ENCODE peak calls at places on chromosomes 7 and 10, in four cellular contexts. I is GM23248, X is astrocyte, L is PC-9. Y is an unnamed sample. For H4K20me1, the result is how much of the 10 kb centered on the place peaks cover.

GRCh38 chr7:27143022-27143949 is at the start of gene HOXA5:
- DNase-seq in I (no peak), X (peak), L (no peak), Y (peak)

GRCh38 chr7:46932656-46933424 is 649.1 kb downstream of the TNS3 start:
- DNase-seq in I (peak), X (peak), L (peak), Y (no peak)

GRCh38 chr7:42456756-42457276 is 219.8 kb upstream of the GLI3 start:
- DNase-seq in I (peak), X (no peak), L (no peak), Y (no peak)

GRCh38 chr10:122225324-122225723 is 45.8 kb upstream of the BTBD16 start:
- DNase-seq in I (no peak), X (no peak), L (no peak), Y (no peak)

GRCh38 chr7:68792351-68792750 is 805.9 kb upstream of the AUTS2 start:
- DNase-seq in I (no peak), X (no peak), L (no peak), Y (no peak)

GRCh38 chr10:124603376-124604213 is 140.6 kb downstream of the FAM53B start:
- DNase-seq in I (no peak), X (no peak), L (no peak), Y (no peak)

GRCh38 chr7:95391761-95392160 is 4.4 kb downstream of the PON3 start:
- DNase-seq in I (no peak), X (no peak), L (no peak), Y (no peak)

GRCh38 chr10:9254353-9254752 is 1199.9 kb downstream of the GATA3 start:
- DNase-seq in I (peak), X (peak), L (no peak), Y (no peak)

GRCh38 chr10:131269776-131270460 is 41.6 kb downstream of the TCERG1L start:
- DNase-seq in I (no peak), X (no peak), L (no peak), Y (no peak)

GRCh38 chr7:132433286-132433685 is 143.0 kb downstream of the PLXNA4 start:
- DNase-seq in I (no peak), X (no peak), L (no peak), Y (no peak)

GRCh38 chr10:101644002-101644401 is 51.0 kb downstream of the FBXW4 start:
- DNase-seq in I (no peak), X (no peak), L (no peak), Y (peak)

GRCh38 chr7:159083001-159083697 is 61.5 kb downstream of the VIPR2 start:
- DNase-seq in I (no peak), X (no peak), L (no peak), Y (no peak)

GRCh38 chr10:46225597-46225996 is 61.2 kb upstream of the ANTXRL start:
- DNase-seq in I (no peak), X (no peak), L (no peak), Y (no peak)

GRCh38 chr7:74215921-74216320 is 6.1 kb downstream of the LAT2 start:
- DNase-seq in I (no peak), X (no peak), L (no peak), Y (no peak)

GRCh38 chr10:28180654-28181053 is 122.2 kb downstream of the MPP7 start:
- DNase-seq in I (peak), X (no peak), L (no peak), Y (no peak)

GRCh38 chr10:77702166-77702565 is 64.6 kb upstream of the KCNMA1 start:
- DNase-seq in I (peak), X (peak), L (no peak), Y (no peak)

GRCh38 chr7:134694299-134694698 is 47.6 kb downstream of the BPGM start:
- DNase-seq in I (no peak), X (no peak), L (no peak), Y (peak)
- H4K20me1 ChIP-seq in I (under half), X (under half), L (under half), Y (under half)

DNA sequence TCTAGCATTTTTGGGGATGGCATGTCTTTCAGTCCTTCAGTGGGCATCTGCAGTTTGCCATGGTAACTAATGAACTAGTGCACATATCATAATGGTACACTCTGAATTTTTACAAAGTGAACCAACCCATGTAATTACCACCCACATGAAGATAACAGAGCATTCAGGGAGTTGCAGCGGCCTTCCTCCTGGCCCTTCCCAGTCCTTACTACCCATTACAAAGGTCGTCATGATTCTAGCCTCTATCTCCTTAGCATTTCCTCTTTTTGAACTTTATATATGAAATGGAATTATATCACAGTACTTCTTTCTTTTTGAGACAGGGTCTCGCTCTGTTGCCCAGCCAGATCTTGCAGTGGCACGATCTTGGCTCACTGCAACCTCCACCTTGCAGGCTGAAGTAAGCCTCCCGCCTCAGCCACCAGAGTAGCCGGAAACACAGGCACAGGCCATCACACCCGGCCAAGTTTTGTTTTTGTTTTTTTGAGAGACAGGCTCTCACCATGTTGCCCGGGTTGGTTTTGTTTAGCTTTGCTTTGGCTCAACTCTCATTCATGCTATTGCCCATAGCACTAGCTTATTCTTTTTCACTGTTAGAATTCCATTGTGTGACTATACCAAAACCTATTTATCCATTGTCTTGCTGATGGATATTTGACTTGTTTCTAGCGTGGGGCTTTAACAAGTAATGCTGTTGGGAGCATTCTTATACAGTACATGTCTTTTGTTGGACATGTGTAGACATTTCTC is 79.2 kb downstream of the APBB1IP start:
- DNase-seq in I (no peak), X (no peak), L (no peak), Y (peak)
- H4K20me1 ChIP-seq in I (under half), X (under half), L (under half), Y (under half)

GRCh38 chr10:132732518-132732917 is 53.4 kb downstream of the NKX6-2 start:
- DNase-seq in I (no peak), X (no peak), L (no peak), Y (no peak)

GRCh38 chr10:132737390-132738048 is 48.4 kb downstream of the NKX6-2 start:
- DNase-seq in I (no peak), X (no peak), L (no peak), Y (no peak)

GRCh38 chr10:132733926-132734325 is 52.0 kb downstream of the NKX6-2 start:
- DNase-seq in I (no peak), X (no peak), L (no peak), Y (no peak)

GRCh38 chr10:132735923-132736391 is 50.0 kb downstream of the NKX6-2 start:
- DNase-seq in I (no peak), X (no peak), L (no peak), Y (no peak)

DNA sequence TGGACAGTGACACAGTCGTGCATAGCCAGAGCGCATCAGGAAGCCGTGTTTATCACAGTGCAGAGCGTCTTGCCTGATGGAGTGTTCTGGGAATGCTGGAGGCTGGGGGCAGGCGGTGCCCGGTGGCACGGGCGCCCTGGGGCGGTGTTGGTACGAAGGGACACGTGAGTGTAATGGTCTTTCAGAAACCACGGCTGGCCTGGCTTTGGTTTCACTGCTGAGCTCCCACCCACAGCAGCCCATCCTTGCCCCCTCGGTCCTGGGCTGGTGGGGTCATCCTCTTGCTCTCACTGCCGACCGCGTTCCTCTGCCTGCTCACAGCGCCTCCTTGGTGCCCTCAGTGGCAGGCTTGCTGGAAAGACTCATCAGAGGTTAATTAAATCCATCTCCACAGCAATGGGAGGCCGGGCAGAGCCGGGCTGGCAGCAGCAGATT is 50.6 kb downstream of the NKX6-2 start:
- DNase-seq in I (no peak), X (no peak), L (no peak), Y (no peak)
- H4K20me1 ChIP-seq in I (under half), X (under half), L (under half), Y (under half)

GRCh38 chr7:5797179-5797578 is 15.7 kb upstream of the RNF216 start:
- DNase-seq in I (no peak), X (no peak), L (no peak), Y (no peak)
- H4K20me1 ChIP-seq in I (under half), X (under half), L (under half), Y (under half)

GRCh38 chr10:34580643-34581042 is 234.5 kb downstream of the PARD3 start:
- DNase-seq in I (peak), X (peak), L (peak), Y (no peak)

GRCh38 chr10:34580214-34580613 is 234.9 kb downstream of the PARD3 start:
- DNase-seq in I (no peak), X (no peak), L (no peak), Y (no peak)

GRCh38 chr10:34578468-34578867 is 236.6 kb downstream of the PARD3 start:
- DNase-seq in I (no peak), X (no peak), L (no peak), Y (no peak)

GRCh38 chr10:34575882-34576281 is 239.2 kb downstream of the PARD3 start:
- DNase-seq in I (peak), X (peak), L (no peak), Y (no peak)

GRCh38 chr10:34576789-34577188 is 238.3 kb downstream of the PARD3 start:
- DNase-seq in I (no peak), X (peak), L (no peak), Y (peak)
- H4K20me1 ChIP-seq in I (under half), X (under half), L (under half), Y (under half)